ENCODE peak calls at places on chromosomes 6 and 20, in six cellular contexts. One of them, this sample, is unnamed.

GRCh38 chr20:37393863-37394542 is 48.1 kb downstream of the SRC start:
- DNase-seq in GM04503: no peak
- DNase-seq in NCI-H2171 treated with DMSO at 0.1 percent for 48 hours: no peak
- DNase-seq in fibroblast of the aortic adventitia: no peak
- DNase-seq in activated CD4-positive, alpha-beta T cell treated with anti-CD3 and anti-CD28 coated beads, Interleukin-2, amount 50 U/mL, for 1 hour: no peak
- DNase-seq in stimulated activated CD8-positive, alpha-beta memory T cell treated with anti-CD3 and anti-CD28 coated beads, Interleukin-2, amount 100 ng/mL, for 48 hours: no peak
- DNase-seq in this sample: no peak

GRCh38 chr6:13986700-13987399 is 62.1 kb downstream of the RNF182 start:
- DNase-seq in activated CD4-positive, alpha-beta T cell treated with anti-CD3 and anti-CD28 coated beads, Interleukin-2, amount 50 U/mL, for 1 hour: no peak
- DNase-seq in NCI-H2171 treated with DMSO at 0.1 percent for 48 hours: no peak
- DNase-seq in fibroblast of the aortic adventitia: no peak
- DNase-seq in stimulated activated CD8-positive, alpha-beta memory T cell treated with anti-CD3 and anti-CD28 coated beads, Interleukin-2, amount 100 ng/mL, for 48 hours: no peak
- DNase-seq in GM04503: no peak
- DNase-seq in this sample: no peak

GRCh38 chr6:431986-432385 is 40.4 kb downstream of the IRF4 start:
- DNase-seq in activated CD4-positive, alpha-beta T cell treated with anti-CD3 and anti-CD28 coated beads, Interleukin-2, amount 50 U/mL, for 1 hour: no peak
- DNase-seq in fibroblast of the aortic adventitia: no peak
- DNase-seq in stimulated activated CD8-positive, alpha-beta memory T cell treated with anti-CD3 and anti-CD28 coated beads, Interleukin-2, amount 100 ng/mL, for 48 hours: peak
- DNase-seq in GM04503: no peak
- DNase-seq in NCI-H2171 treated with DMSO at 0.1 percent for 48 hours: no peak
- DNase-seq in this sample: no peak

GRCh38 chr6:154230910-154231595 is 125.5 kb downstream of the IPCEF1 start:
- DNase-seq in GM04503: no peak
- DNase-seq in stimulated activated CD8-positive, alpha-beta memory T cell treated with anti-CD3 and anti-CD28 coated beads, Interleukin-2, amount 100 ng/mL, for 48 hours: no peak
- DNase-seq in fibroblast of the aortic adventitia: no peak
- DNase-seq in activated CD4-positive, alpha-beta T cell treated with anti-CD3 and anti-CD28 coated beads, Interleukin-2, amount 50 U/mL, for 1 hour: no peak
- DNase-seq in NCI-H2171 treated with DMSO at 0.1 percent for 48 hours: no peak
- DNase-seq in this sample: no peak

GRCh38 chr6:29917843-29918242 is 24.5 kb upstream of the HLA-A start:
- DNase-seq in NCI-H2171 treated with DMSO at 0.1 percent for 48 hours: no peak
- DNase-seq in GM04503: no peak
- DNase-seq in fibroblast of the aortic adventitia: no peak
- DNase-seq in activated CD4-positive, alpha-beta T cell treated with anti-CD3 and anti-CD28 coated beads, Interleukin-2, amount 50 U/mL, for 1 hour: no peak
- DNase-seq in stimulated activated CD8-positive, alpha-beta memory T cell treated with anti-CD3 and anti-CD28 coated beads, Interleukin-2, amount 100 ng/mL, for 48 hours: no peak
- DNase-seq in this sample: peak

GRCh38 chr6:391559-392440 is at the start of gene IRF4:
- DNase-seq in fibroblast of the aortic adventitia: no peak
- DNase-seq in NCI-H2171 treated with DMSO at 0.1 percent for 48 hours: no peak
- DNase-seq in GM04503: no peak
- DNase-seq in activated CD4-positive, alpha-beta T cell treated with anti-CD3 and anti-CD28 coated beads, Interleukin-2, amount 50 U/mL, for 1 hour: peak
- DNase-seq in stimulated activated CD8-positive, alpha-beta memory T cell treated with anti-CD3 and anti-CD28 coated beads, Interleukin-2, amount 100 ng/mL, for 48 hours: peak
- DNase-seq in this sample: no peak

GRCh38 chr6:105005446-105005845 is 48.5 kb downstream of the LIN28B start:
- DNase-seq in fibroblast of the aortic adventitia: no peak
- DNase-seq in GM04503: no peak
- DNase-seq in NCI-H2171 treated with DMSO at 0.1 percent for 48 hours: no peak
- DNase-seq in stimulated activated CD8-positive, alpha-beta memory T cell treated with anti-CD3 and anti-CD28 coated beads, Interleukin-2, amount 100 ng/mL, for 48 hours: no peak
- DNase-seq in activated CD4-positive, alpha-beta T cell treated with anti-CD3 and anti-CD28 coated beads, Interleukin-2, amount 50 U/mL, for 1 hour: no peak
- DNase-seq in this sample: peak

GRCh38 chr20:36852187-36852586 is 23.8 kb upstream of the TLDC2 start:
- DNase-seq in activated CD4-positive, alpha-beta T cell treated with anti-CD3 and anti-CD28 coated beads, Interleukin-2, amount 50 U/mL, for 1 hour: no peak
- DNase-seq in GM04503: no peak
- DNase-seq in stimulated activated CD8-positive, alpha-beta memory T cell treated with anti-CD3 and anti-CD28 coated beads, Interleukin-2, amount 100 ng/mL, for 48 hours: no peak
- DNase-seq in NCI-H2171 treated with DMSO at 0.1 percent for 48 hours: no peak
- DNase-seq in fibroblast of the aortic adventitia: no peak
- DNase-seq in this sample: no peak

GRCh38 chr6:14584450-14584849 is 466.9 kb downstream of the CD83 start:
- DNase-seq in stimulated activated CD8-positive, alpha-beta memory T cell treated with anti-CD3 and anti-CD28 coated beads, Interleukin-2, amount 100 ng/mL, for 48 hours: no peak
- DNase-seq in NCI-H2171 treated with DMSO at 0.1 percent for 48 hours: no peak
- DNase-seq in GM04503: no peak
- DNase-seq in fibroblast of the aortic adventitia: peak
- DNase-seq in activated CD4-positive, alpha-beta T cell treated with anti-CD3 and anti-CD28 coated beads, Interleukin-2, amount 50 U/mL, for 1 hour: no peak
- DNase-seq in this sample: peak

GRCh38 chr6:85865665-85866372 is 223.1 kb upstream of the SYNCRIP start:
- DNase-seq in NCI-H2171 treated with DMSO at 0.1 percent for 48 hours: no peak
- DNase-seq in GM04503: no peak
- DNase-seq in activated CD4-positive, alpha-beta T cell treated with anti-CD3 and anti-CD28 coated beads, Interleukin-2, amount 50 U/mL, for 1 hour: no peak
- DNase-seq in fibroblast of the aortic adventitia: peak
- DNase-seq in stimulated activated CD8-positive, alpha-beta memory T cell treated with anti-CD3 and anti-CD28 coated beads, Interleukin-2, amount 100 ng/mL, for 48 hours: no peak
- DNase-seq in this sample: peak

GRCh38 chr6:157219201-157220200 is 103.8 kb downstream of the TMEM242 start:
- DNase-seq in activated CD4-positive, alpha-beta T cell treated with anti-CD3 and anti-CD28 coated beads, Interleukin-2, amount 50 U/mL, for 1 hour: no peak
- DNase-seq in fibroblast of the aortic adventitia: peak
- DNase-seq in NCI-H2171 treated with DMSO at 0.1 percent for 48 hours: no peak
- DNase-seq in stimulated activated CD8-positive, alpha-beta memory T cell treated with anti-CD3 and anti-CD28 coated beads, Interleukin-2, amount 100 ng/mL, for 48 hours: no peak
- DNase-seq in GM04503: no peak
- DNase-seq in this sample: peak

GRCh38 chr20:35988910-35989463 is 20.6 kb downstream of the CNBD2 start:
- DNase-seq in stimulated activated CD8-positive, alpha-beta memory T cell treated with anti-CD3 and anti-CD28 coated beads, Interleukin-2, amount 100 ng/mL, for 48 hours: no peak
- DNase-seq in NCI-H2171 treated with DMSO at 0.1 percent for 48 hours: no peak
- DNase-seq in fibroblast of the aortic adventitia: peak
- DNase-seq in GM04503: no peak
- DNase-seq in activated CD4-positive, alpha-beta T cell treated with anti-CD3 and anti-CD28 coated beads, Interleukin-2, amount 50 U/mL, for 1 hour: no peak
- DNase-seq in this sample: no peak

GRCh38 chr20:41533537-41534136 is 84.5 kb downstream of the CHD6 start:
- DNase-seq in stimulated activated CD8-positive, alpha-beta memory T cell treated with anti-CD3 and anti-CD28 coated beads, Interleukin-2, amount 100 ng/mL, for 48 hours: no peak
- DNase-seq in activated CD4-positive, alpha-beta T cell treated with anti-CD3 and anti-CD28 coated beads, Interleukin-2, amount 50 U/mL, for 1 hour: no peak
- DNase-seq in fibroblast of the aortic adventitia: no peak
- DNase-seq in NCI-H2171 treated with DMSO at 0.1 percent for 48 hours: no peak
- DNase-seq in GM04503: no peak
- DNase-seq in this sample: peak

GRCh38 chr6:52570291-52570700 is 6.6 kb downstream of the TRAM2 start:
- DNase-seq in GM04503: no peak
- DNase-seq in activated CD4-positive, alpha-beta T cell treated with anti-CD3 and anti-CD28 coated beads, Interleukin-2, amount 50 U/mL, for 1 hour: no peak
- DNase-seq in NCI-H2171 treated with DMSO at 0.1 percent for 48 hours: no peak
- DNase-seq in stimulated activated CD8-positive, alpha-beta memory T cell treated with anti-CD3 and anti-CD28 coated beads, Interleukin-2, amount 100 ng/mL, for 48 hours: no peak
- DNase-seq in fibroblast of the aortic adventitia: peak
- DNase-seq in this sample: peak

GRCh38 chr20:13800728-13801134 is 15.9 kb downstream of the NDUFAF5 start:
- DNase-seq in fibroblast of the aortic adventitia: peak
- DNase-seq in NCI-H2171 treated with DMSO at 0.1 percent for 48 hours: peak
- DNase-seq in stimulated activated CD8-positive, alpha-beta memory T cell treated with anti-CD3 and anti-CD28 coated beads, Interleukin-2, amount 100 ng/mL, for 48 hours: no peak
- DNase-seq in GM04503: peak
- DNase-seq in activated CD4-positive, alpha-beta T cell treated with anti-CD3 and anti-CD28 coated beads, Interleukin-2, amount 50 U/mL, for 1 hour: no peak
- DNase-seq in this sample: peak

GRCh38 chr20:1467355-1468116 is 887 bp upstream of the NSFL1C start:
- DNase-seq in NCI-H2171 treated with DMSO at 0.1 percent for 48 hours: no peak
- DNase-seq in fibroblast of the aortic adventitia: no peak
- DNase-seq in GM04503: no peak
- DNase-seq in stimulated activated CD8-positive, alpha-beta memory T cell treated with anti-CD3 and anti-CD28 coated beads, Interleukin-2, amount 100 ng/mL, for 48 hours: no peak
- DNase-seq in activated CD4-positive, alpha-beta T cell treated with anti-CD3 and anti-CD28 coated beads, Interleukin-2, amount 50 U/mL, for 1 hour: no peak
- DNase-seq in this sample: peak